ENCODE peak calls at places on chromosomes 7 and 10, in four cellular contexts. V, M, P and D are unnamed samples.

GRCh38 chr10:8054498-8055407 is at the start of gene GATA3:
- DNase-seq in V (peak), P (peak), M (no peak), D (peak)

GRCh38 chr7:452230-452751 is 67.4 kb downstream of the PDGFA start:
- DNase-seq in P (no peak), M (no peak), V (no peak), D (no peak)

GRCh38 chr10:71868192-71868697 is 17.2 kb upstream of the PSAP start:
- DNase-seq in V (no peak), M (no peak), P (no peak), D (peak)

GRCh38 chr10:61812052-61812721 is 89.3 kb upstream of the ARID5B start:
- DNase-seq in M (no peak), V (no peak), P (no peak), D (no peak)

GRCh38 chr7:44463169-44463808 is 27.2 kb downstream of the NUDCD3 start:
- DNase-seq in P (no peak), M (no peak), V (no peak), D (no peak)

GRCh38 chr7:94252971-94253370 is 141.7 kb upstream of the COL1A2 start:
- DNase-seq in P (no peak), V (no peak), M (no peak), D (no peak)

GRCh38 chr7:41700044-41700471 is 2.8 kb downstream of the INHBA start:
- DNase-seq in V (no peak), P (no peak), M (no peak), D (no peak)

GRCh38 chr7:2873146-2873545 is 29.0 kb upstream of the GNA12 start:
- DNase-seq in P (no peak), M (no peak), V (no peak), D (no peak)

GRCh38 chr7:45112648-45113047 is 1.2 kb upstream of the TBRG4 start:
- DNase-seq in P (no peak), M (no peak), V (no peak), D (no peak)

GRCh38 chr7:103887853-103888602 is 101.4 kb downstream of the RELN start:
- DNase-seq in P (no peak), M (no peak), V (no peak), D (no peak)

GRCh38 chr7:18958627-18959026 is 158.8 kb downstream of the TWIST1 start:
- DNase-seq in P (no peak), M (no peak), V (no peak), D (no peak)

GRCh38 chr10:33073641-33074410 is 115.8 kb upstream of the ITGB1 start:
- DNase-seq in V (no peak), M (no peak), P (no peak), D (no peak)

GRCh38 chr10:88848499-88848898 is 3.1 kb downstream of the ANKRD22 start:
- DNase-seq in V (no peak), P (no peak), M (no peak), D (no peak)

GRCh38 chr10:35136263-35136815 is 9.7 kb downstream of the CREM start:
- DNase-seq in P (no peak), V (no peak), M (no peak), D (no peak)

GRCh38 chr10:100100651-100101525 is 19.2 kb upstream of the CPN1 start:
- DNase-seq in V (no peak), M (no peak), P (no peak), D (no peak)